ENCODE peak calls at places on chromosomes 4 and X, in four cellular contexts. P is GM23338, O is DND-41, W is fibroblast of lung. S is an unnamed sample.

GRCh38 chrX:105229146-105229545 is 8.7 kb upstream of the TEX13A start:
- DNase-seq in P (no peak), O (no peak), W (no peak), S (no peak)

GRCh38 chr4:66688674-66689073 is 856.6 kb downstream of the CENPC start:
- DNase-seq in P (peak; percentile 6), O (no peak), W (peak; percentile 53), S (no peak)

GRCh38 chr4:122542411-122543236 is 78.2 kb downstream of the IL21 start:
- DNase-seq in P (no peak), O (no peak), W (peak; percentile 72), S (no peak)

GRCh38 chrX:150487369-150488094 is 80.9 kb upstream of the MTM1 start:
- DNase-seq in P (no peak), O (no peak), W (no peak), S (no peak)

GRCh38 chr4:183330841-183331240 is 8.6 kb upstream of the CLDN24 start:
- DNase-seq in P (no peak), O (no peak), W (no peak), S (no peak)

GRCh38 chrX:20267924-20268701 is 1.4 kb upstream of the RPS6KA3 start:
- DNase-seq in P (peak; percentile 70), O (peak; percentile 4), W (peak; percentile 31), S (no peak)

GRCh38 chr4:3304831-3305609 is 12.2 kb downstream of the RGS12 start:
- DNase-seq in P (no peak), O (no peak), W (peak; percentile 57), S (no peak)

GRCh38 chrX:133412246-133412645 is 3.0 kb downstream of the GPC4 start:
- DNase-seq in P (no peak), O (no peak), W (peak; percentile 80), S (no peak)

GRCh38 chrX:116272328-116272727 is 101.8 kb downstream of the AGTR2 start:
- DNase-seq in P (peak; percentile 11), O (no peak), W (peak; percentile 96), S (no peak)

GRCh38 chrX:77622672-77623071 is 163.3 kb downstream of the ATRX start:
- DNase-seq in P (no peak), O (no peak), W (no peak), S (no peak)

GRCh38 chrX:40685352-40685918 is 38.1 kb upstream of the CXorf38 start:
- DNase-seq in P (no peak), O (no peak), W (no peak), S (no peak)

GRCh38 chr4:6469898-6470501 is 2.4 kb downstream of the PPP2R2C start:
- DNase-seq in P (no peak), O (no peak), W (no peak), S (no peak)

GRCh38 chr4:142126890-142127497 is 490.6 kb downstream of the IL15 start:
- DNase-seq in P (peak; percentile 80), O (peak; percentile 66), W (peak; percentile 68), S (peak; percentile 71)

GRCh38 chrX:115642895-115643530 is 82.0 kb downstream of the PLS3 start:
- DNase-seq in P (peak; percentile 34), O (peak; percentile 15), W (peak; percentile 44), S (peak; percentile 30)

GRCh38 chrX:69196666-69197065 is 31.4 kb upstream of the PJA1 start:
- DNase-seq in P (no peak), O (no peak), W (no peak), S (no peak)

GRCh38 chr4:108425988-108426387 is 194.4 kb upstream of the RPL34 start:
- DNase-seq in P (no peak), O (no peak), W (peak; percentile 94), S (no peak)

GRCh38 chr4:73945674-73946449 is 36.0 kb downstream of the PF4 start:
- DNase-seq in P (no peak), O (no peak), W (no peak), S (no peak)

GRCh38 chr4:124514588-124514987 is 197.9 kb downstream of the ANKRD50 start:
- DNase-seq in P (no peak), O (no peak), W (no peak), S (no peak)

GRCh38 chr4:152640058-152640921 is 39.5 kb downstream of the TMEM154 start:
- DNase-seq in P (peak; percentile 57), O (no peak), W (no peak), S (peak; percentile 19)

GRCh38 chr4:7021930-7022658 is 21.1 kb upstream of the TADA2B start:
- DNase-seq in P (no peak), O (no peak), W (peak; percentile 89), S (no peak)

GRCh38 chr4:37687666-37688065 is 1.5 kb upstream of the RELL1 start:
- DNase-seq in P (no peak), O (no peak), W (no peak), S (no peak)

GRCh38 chr4:53855886-53856260 is 208.5 kb downstream of the CHIC2 start:
- DNase-seq in P (no peak), O (no peak), W (peak; percentile 99), S (no peak)
- H3K4me3 ChIP-seq in P (no peak overlapping the region), O (no peak overlapping the region), W (no peak overlapping the region), S (no peak overlapping the region)

DNA sequence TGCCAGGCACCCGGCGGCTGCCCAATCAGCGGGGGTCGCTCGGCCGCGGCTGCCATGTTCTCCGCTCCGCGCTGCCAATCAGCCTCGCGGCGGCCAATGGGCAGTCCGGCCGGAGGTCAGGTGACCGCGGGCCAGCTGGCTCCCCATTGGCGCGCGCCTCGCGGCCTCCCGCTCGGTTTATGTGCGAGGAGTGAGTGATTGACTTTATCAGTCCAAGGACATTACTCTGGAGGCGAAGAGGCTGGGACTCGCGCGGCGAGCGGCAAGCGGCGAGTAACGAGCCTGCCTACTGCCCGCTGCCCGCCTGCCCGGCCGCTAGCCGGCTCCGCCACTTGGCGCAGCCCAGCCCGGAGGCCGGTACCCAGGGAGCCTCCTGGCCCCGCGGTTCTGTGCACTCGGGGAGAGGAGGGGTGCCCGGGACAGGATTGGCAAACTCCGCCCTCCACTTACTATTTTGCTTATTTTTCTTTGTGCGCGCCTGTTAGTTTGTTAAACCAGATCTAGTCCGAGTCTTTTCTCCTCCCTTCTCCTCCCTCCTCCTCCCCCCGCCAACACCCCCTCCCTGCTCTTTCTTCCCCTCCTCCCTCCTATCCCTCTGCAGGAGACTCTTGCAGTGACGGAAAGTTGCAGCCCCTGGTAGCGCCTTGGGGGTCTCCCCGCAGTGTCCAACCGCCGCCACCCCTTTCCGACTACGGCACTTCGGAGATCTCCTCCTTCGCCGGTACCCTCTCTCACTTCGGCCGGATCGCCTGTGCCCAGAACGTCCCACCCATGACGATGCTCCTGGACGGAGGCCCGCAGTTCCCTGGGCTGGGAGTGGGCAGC is at the start of gene ZIC3:
- DNase-seq in P (peak; percentile 80), O (no peak), W (peak; percentile 24), S (no peak)
- H3K4me3 ChIP-seq in P (peak within 1 kb of the TSS; percentile 60), O (no peak within 1 kb of the TSS), W (peak within 1 kb of the TSS; percentile 40), S (no peak within 1 kb of the TSS)

GRCh38 chrX:155751131-155751530 is 130.0 kb upstream of the VAMP7 start:
- DNase-seq in P (no peak), O (no peak), W (no peak), S (no peak)

GRCh38 chrX:155745792-155746191 is 133.0 kb upstream of the TMLHE start:
- DNase-seq in P (no peak), O (no peak), W (peak; percentile 7), S (no peak)

GRCh38 chrX:155744534-155744933 is 131.8 kb upstream of the TMLHE start:
- DNase-seq in P (no peak), O (no peak), W (no peak), S (no peak)

DNA sequence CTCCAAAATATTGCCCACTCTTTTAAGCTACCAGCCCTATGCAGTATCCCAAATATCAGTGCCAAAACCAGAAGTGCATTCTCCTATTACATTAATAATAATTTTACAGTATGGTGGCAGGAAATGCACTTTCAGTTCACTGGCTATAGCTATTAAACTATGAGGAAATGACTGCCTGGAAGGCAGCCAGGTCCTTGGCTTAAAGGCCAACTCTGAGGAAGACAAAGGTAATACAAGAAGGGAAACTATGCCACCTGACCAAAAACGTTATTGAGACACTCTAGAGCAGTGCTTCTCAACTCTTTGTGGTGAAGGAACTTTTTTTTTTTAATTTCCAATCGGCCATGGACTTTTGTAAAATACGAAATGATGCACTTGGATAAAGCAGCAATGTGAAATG is 133.6 kb upstream of the VAMP7 start:
- DNase-seq in P (no peak), O (no peak), W (no peak), S (no peak)
- H3K4me3 ChIP-seq in P (no peak overlapping the region), O (no peak overlapping the region), W (no peak overlapping the region), S (no peak overlapping the region)

DNA sequence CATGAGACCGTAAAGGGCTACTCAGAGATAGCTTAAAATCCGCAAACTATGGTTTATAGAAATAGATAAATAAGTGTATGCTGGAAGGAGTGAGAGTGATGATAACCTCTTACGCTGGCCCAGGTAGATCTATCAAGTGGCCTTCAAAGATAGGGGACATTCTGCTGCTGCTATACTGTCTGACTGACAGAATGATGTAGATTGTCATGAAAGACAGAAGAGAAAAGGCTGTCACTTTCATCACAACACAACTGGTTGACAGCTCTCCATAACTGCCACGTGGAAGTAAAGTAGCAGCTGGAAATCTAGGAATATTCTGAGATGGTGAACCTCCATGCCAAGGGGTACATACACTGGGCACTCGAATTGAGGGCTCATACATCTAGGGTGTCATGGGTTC is 1333.6 kb upstream of the DIAPH2 start:
- DNase-seq in P (no peak), O (no peak), W (no peak), S (no peak)
- H3K4me3 ChIP-seq in P (no peak overlapping the region), O (no peak overlapping the region), W (no peak overlapping the region), S (no peak overlapping the region)

GRCh38 chrX:17930850-17931249 is 69.8 kb upstream of the RAI2 start:
- DNase-seq in P (peak; percentile 5), O (no peak), W (no peak), S (no peak)

GRCh38 chrX:17931855-17932254 is 70.8 kb upstream of the RAI2 start:
- DNase-seq in P (peak; percentile 39), O (no peak), W (no peak), S (no peak)

GRCh38 chrX:17932781-17933180 is 71.7 kb upstream of the RAI2 start:
- DNase-seq in P (no peak), O (no peak), W (no peak), S (no peak)

GRCh38 chrX:17939724-17940123 is 78.6 kb upstream of the RAI2 start:
- DNase-seq in P (no peak), O (no peak), W (no peak), S (no peak)

DNA sequence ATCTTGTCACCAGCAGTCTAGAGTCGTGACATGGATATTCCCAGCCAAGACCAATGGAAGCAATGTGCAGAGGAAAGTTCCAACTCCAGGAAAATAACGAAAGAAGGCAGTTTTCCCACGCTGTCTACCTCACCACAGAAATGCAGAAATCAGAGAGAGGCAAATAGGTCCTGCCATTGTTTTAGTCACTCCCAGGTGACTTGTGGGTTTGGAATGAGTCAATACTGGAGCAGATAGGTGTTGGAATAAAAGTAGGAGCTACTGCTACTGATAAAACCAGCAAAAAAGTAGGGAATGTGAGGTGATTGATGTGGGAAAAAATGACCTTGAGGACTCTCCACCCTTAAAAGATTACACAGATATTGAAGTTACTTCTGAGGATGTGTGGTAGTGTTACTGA is 72.8 kb upstream of the RAI2 start:
- DNase-seq in P (no peak), O (no peak), W (no peak), S (no peak)
- H3K4me3 ChIP-seq in P (no peak overlapping the region), O (no peak overlapping the region), W (no peak overlapping the region), S (no peak overlapping the region)